ENCODE peak calls at places on chromosomes 16 and 17, in four cellular contexts. P is K562, S is HepG2, G is GM12878. J is an unnamed sample.

GRCh38 chr17:78224226-78225087 is 7.0 kb upstream of the TMEM235 start:
- DNase-seq in P (no peak), S (no peak), G (no peak), J (no peak)

GRCh38 chr16:50806099-50807062 is 64.5 kb downstream of the CYLD start:
- DNase-seq in P (peak), S (peak), G (peak), J (peak)

GRCh38 chr17:2484876-2485275 is 26.8 kb downstream of the METTL16 start:
- DNase-seq in P (peak), S (no peak), G (no peak), J (peak)

GRCh38 chr17:10119203-10120112 is 78.9 kb downstream of the GAS7 start:
- DNase-seq in P (no peak), S (no peak), G (peak), J (no peak)

GRCh38 chr16:23269248-23270091 is 32.6 kb upstream of the SCNN1B start:
- DNase-seq in P (peak), S (peak), G (no peak), J (no peak)

GRCh38 chr17:28982191-28982793 is 23.5 kb downstream of the SEZ6 start:
- DNase-seq in P (no peak), S (peak), G (peak), J (no peak)

GRCh38 chr16:57394444-57394843 is 10.1 kb upstream of the CCL17 start:
- DNase-seq in P (no peak), S (no peak), G (no peak), J (no peak)

GRCh38 chr17:79737922-79738578 is 7.3 kb downstream of the ENPP7 start:
- DNase-seq in P (no peak), S (no peak), G (no peak), J (no peak)

GRCh38 chr17:77807051-77807745 is 151.3 kb upstream of the TNRC6C start:
- DNase-seq in P (no peak), S (no peak), G (no peak), J (no peak)

GRCh38 chr17:75345514-75346167 is 56.4 kb upstream of the SLC25A19 start:
- DNase-seq in P (peak), S (no peak), G (peak), J (no peak)

GRCh38 chr16:49261930-49262329 is 19.7 kb downstream of the CBLN1 start:
- DNase-seq in P (no peak), S (no peak), G (no peak), J (no peak)

GRCh38 chr17:78272181-78272913 is 40.9 kb downstream of the TMEM235 start:
- DNase-seq in P (peak), S (no peak), G (no peak), J (no peak)

GRCh38 chr17:36947922-36948716 is 635 bp upstream of the AATF start:
- DNase-seq in P (no peak), S (no peak), G (no peak), J (no peak)

GRCh38 chr17:59521465-59522126 is 43.8 kb upstream of the DHX40 start:
- DNase-seq in P (peak), S (peak), G (peak), J (peak)

GRCh38 chr17:59406278-59406677 is 74.8 kb downstream of the YPEL2 start:
- DNase-seq in P (no peak), S (no peak), G (no peak), J (no peak)

GRCh38 chr16:84308120-84308519 is 13.4 kb downstream of the WFDC1 start:
- DNase-seq in P (peak), S (peak), G (no peak), J (peak)

GRCh38 chr17:57442401-57442823 is 186.1 kb downstream of the MSI2 start:
- DNase-seq in P (no peak), S (no peak), G (no peak), J (no peak)

GRCh38 chr17:57440522-57441269 is 184.4 kb downstream of the MSI2 start:
- DNase-seq in P (peak), S (peak), G (peak), J (peak)

GRCh38 chr17:57443781-57444180 is 187.5 kb downstream of the MSI2 start:
- DNase-seq in P (no peak), S (no peak), G (no peak), J (no peak)

GRCh38 chr17:57442914-57443571 is 186.7 kb downstream of the MSI2 start:
- DNase-seq in P (no peak), S (no peak), G (no peak), J (no peak)

DNA sequence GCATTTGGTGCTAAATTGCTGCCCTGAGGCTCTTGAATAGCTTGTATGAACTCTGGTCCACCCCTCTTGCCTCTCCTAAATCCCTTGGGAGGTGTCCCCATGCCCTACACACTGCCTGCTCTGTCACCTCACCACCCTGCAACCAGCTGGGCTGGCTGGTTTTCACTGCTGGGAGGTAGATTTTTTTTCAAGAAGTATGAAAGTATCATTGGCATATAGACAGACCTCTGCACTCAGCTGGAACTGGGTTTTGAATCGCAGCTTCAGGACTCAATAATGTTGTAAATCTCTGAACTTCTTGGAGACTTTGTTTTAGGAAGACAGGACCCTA is 184.9 kb downstream of the MSI2 start:
- DNase-seq in P (no peak), S (no peak), G (no peak), J (no peak)
- TF ChIP-seq FOXK2 in P (no peak), S (no peak), G (no peak), J (no peak)

GRCh38 chr16:72952404-72953301 is 95.3 kb downstream of the ZFHX3 start:
- DNase-seq in P (no peak), S (no peak), G (no peak), J (no peak)
- TF ChIP-seq FOXK2 in P (no peak), S (no peak), G (no peak), J (no peak)

GRCh38 chr17:63476857-63477470 is at the start of gene ACE:
- DNase-seq in P (peak), S (no peak), G (no peak), J (peak)

GRCh38 chr17:63479495-63480184 is 2.8 kb downstream of the ACE start:
- DNase-seq in P (no peak), S (no peak), G (no peak), J (no peak)

GRCh38 chr17:63476494-63476856 is 386 bp upstream of the ACE start:
- DNase-seq in P (peak), S (no peak), G (no peak), J (peak)

GRCh38 chr17:63478814-63479494 is 2.1 kb downstream of the ACE start:
- DNase-seq in P (peak), S (peak), G (no peak), J (peak)

GRCh38 chr17:63477471-63478440 is 895 bp downstream of the ACE start:
- DNase-seq in P (no peak), S (no peak), G (no peak), J (no peak)
- TF ChIP-seq FOXK2 in P (no peak), S (no peak), G (no peak), J (no peak)

GRCh38 chr16:75059411-75059810 is 57.2 kb downstream of the LDHD start:
- DNase-seq in P (no peak), S (no peak), G (no peak), J (no peak)

GRCh38 chr16:75052481-75053211 is 53.8 kb downstream of the ZNRF1 start:
- DNase-seq in P (peak), S (no peak), G (no peak), J (no peak)

GRCh38 chr16:75053791-75054555 is 55.1 kb downstream of the ZNRF1 start:
- DNase-seq in P (peak), S (peak), G (no peak), J (no peak)

GRCh38 chr16:75058815-75059214 is 57.8 kb downstream of the LDHD start:
- DNase-seq in P (no peak), S (no peak), G (no peak), J (no peak)

DNA sequence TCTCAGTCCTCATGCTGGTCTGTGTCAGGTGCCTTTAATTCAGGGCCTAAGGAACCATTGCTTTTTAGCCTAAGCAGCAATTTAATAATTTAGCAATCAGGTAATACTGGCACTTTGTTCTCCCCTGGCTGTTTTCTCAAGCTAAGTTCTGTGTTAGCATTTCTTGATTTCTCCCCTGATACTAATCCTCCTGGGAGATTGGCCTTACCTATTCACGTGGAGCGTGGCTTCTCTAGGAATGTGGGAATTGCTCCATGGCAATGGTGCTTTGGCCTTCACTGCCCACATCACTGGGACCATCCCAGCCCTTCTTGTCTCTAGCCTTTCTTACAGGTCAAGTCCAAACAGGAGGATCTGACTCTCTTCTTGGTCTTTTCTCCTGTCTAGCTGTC is 55.7 kb downstream of the ZNRF1 start:
- DNase-seq in P (no peak), S (no peak), G (no peak), J (no peak)
- TF ChIP-seq FOXK2 in P (no peak), S (no peak), G (no peak), J (no peak)

GRCh38 chr17:81792675-81793615 is 11.0 kb upstream of the GCGR start:
- DNase-seq in P (no peak), S (no peak), G (no peak), J (no peak)

GRCh38 chr17:81794074-81794476 is 9.9 kb upstream of the GCGR start:
- DNase-seq in P (no peak), S (no peak), G (no peak), J (no peak)

GRCh38 chr17:81794509-81794908 is 9.4 kb upstream of the GCGR start:
- DNase-seq in P (peak), S (no peak), G (no peak), J (no peak)
- TF ChIP-seq FOXK2 in P (no peak), S (no peak), G (no peak), J (no peak)

GRCh38 chr16:55955845-55956244 is 80.7 kb upstream of the CES5A start:
- DNase-seq in P (no peak), S (no peak), G (no peak), J (no peak)
- TF ChIP-seq FOXK2 in P (no peak), S (no peak), G (no peak), J (no peak)

GRCh38 chr16:19601083-19601976 is 45.8 kb downstream of the VPS35L start:
- DNase-seq in P (peak), S (peak), G (no peak), J (peak)
- TF ChIP-seq FOXK2 in P (no peak), S (no peak), G (no peak), J (no peak)

GRCh38 chr16:30413116-30413806 is 5.9 kb downstream of the ZNF771 start:
- DNase-seq in P (no peak), S (no peak), G (no peak), J (no peak)

GRCh38 chr16:30407794-30408534 is 558 bp downstream of the ZNF771 start:
- DNase-seq in P (peak), S (no peak), G (no peak), J (peak)

GRCh38 chr16:30414159-30414558 is 6.8 kb downstream of the ZNF771 start:
- DNase-seq in P (no peak), S (no peak), G (no peak), J (no peak)

GRCh38 chr16:30406911-30407793 is at the start of gene ZNF771:
- DNase-seq in P (peak), S (peak), G (no peak), J (peak)

GRCh38 chr16:30409125-30410060 is 2.0 kb downstream of the ZNF771 start:
- DNase-seq in P (peak), S (peak), G (peak), J (peak)
- TF ChIP-seq FOXK2 in P (no peak), S (no peak), G (no peak), J (no peak)

DNA sequence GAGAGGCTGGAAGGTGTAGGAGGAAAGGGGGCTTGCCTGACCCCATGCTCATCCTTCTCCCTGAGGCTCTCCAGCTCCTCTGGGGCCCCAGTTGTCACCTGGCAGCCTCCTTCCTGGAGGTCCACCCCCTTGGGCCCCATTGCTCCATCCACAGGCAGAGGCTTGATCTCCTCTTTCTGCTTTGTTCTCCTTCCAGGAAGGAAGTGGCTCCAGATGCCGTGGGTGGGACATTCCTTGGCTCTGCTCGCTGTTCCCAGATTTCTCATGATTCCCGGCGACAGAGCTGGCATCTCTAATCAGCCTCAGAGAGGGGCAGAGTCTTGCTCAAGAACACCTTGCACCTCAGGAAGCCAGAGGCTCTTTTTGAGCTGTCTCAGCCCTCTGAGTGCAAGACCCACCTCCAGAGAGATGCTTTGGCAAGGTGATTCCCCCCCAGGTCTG is 28.5 kb downstream of the CCR7 start:
- DNase-seq in P (no peak), S (no peak), G (no peak), J (no peak)
- TF ChIP-seq FOXK2 in P (no peak), S (no peak), G (no peak), J (no peak)

DNA sequence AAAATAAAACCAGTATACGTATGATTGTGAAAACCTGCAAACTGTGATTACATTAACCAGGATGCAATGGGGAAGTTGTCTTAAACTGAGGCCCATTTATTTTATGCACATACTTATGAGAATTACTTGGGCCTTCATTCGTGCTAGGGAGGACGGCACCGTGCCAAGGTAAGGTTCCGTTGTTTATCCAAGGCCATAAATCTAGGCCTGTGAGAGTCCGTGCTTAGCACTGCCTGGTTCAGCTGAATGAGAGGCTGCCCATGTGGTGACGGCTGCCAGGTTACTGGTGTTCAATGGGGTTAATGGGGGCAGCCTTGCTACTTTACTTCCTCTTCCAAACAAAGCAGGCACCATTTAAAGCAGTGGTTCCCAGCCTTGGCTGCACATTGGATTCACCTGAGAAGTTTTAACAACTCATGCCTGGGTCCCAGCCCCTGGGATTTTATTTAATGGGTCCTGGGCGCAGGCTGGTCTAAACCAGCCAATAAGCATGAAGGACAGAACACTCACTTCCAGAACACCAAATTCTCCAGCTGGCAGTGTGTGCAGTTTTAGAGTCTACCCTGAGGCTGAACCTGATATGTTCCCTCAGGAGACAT is 135.0 kb upstream of the NOL11 start:
- DNase-seq in P (no peak), S (no peak), G (no peak), J (no peak)
- TF ChIP-seq FOXK2 in P (no peak), S (no peak), G (no peak), J (no peak)